ENCODE peak calls at places on chromosomes 16 and 17, in six cellular contexts. T, F, G, Y, D and B are unnamed samples.

GRCh38 chr16:68332411-68333121 is 21.7 kb downstream of the PRMT7 start:
- DNase-seq in T (no peak), D (no peak), G (no peak), F (no peak), Y (no peak), B (no peak)

GRCh38 chr17:58531661-58532554 is 17.5 kb upstream of the MTMR4 start:
- DNase-seq in F (peak; percentile 53), T (no peak), G (peak; percentile 46), D (peak; percentile 83), Y (peak; percentile 42), B (no peak)

GRCh38 chr17:14515015-14515414 is 214.1 kb downstream of the HS3ST3B1 start:
- DNase-seq in F (no peak), T (no peak), G (no peak), D (no peak), Y (no peak), B (no peak)

GRCh38 chr16:56625943-56626654 is 518 bp downstream of the MT1E start:
- DNase-seq in Y (no peak), D (no peak), T (no peak), G (no peak), F (peak; percentile 31), B (no peak)

GRCh38 chr17:40284085-40284713 is 3.5 kb upstream of the CDC6 start:
- DNase-seq in D (no peak), Y (no peak), T (no peak), G (no peak), F (peak; percentile 97), B (peak; percentile 49)

GRCh38 chr16:75309899-75310430 is 58.5 kb upstream of the BCAR1 start:
- DNase-seq in Y (no peak), D (no peak), G (no peak), T (no peak), F (no peak), B (no peak)

GRCh38 chr17:29570521-29570920 is 2.0 kb downstream of the TP53I13 start:
- DNase-seq in G (no peak), Y (no peak), D (no peak), T (no peak), F (no peak), B (no peak)

GRCh38 chr17:73335591-73336503 is 24.0 kb upstream of the CDC42EP4 start:
- DNase-seq in D (no peak), G (no peak), Y (no peak), T (no peak), F (peak; percentile 93), B (no peak)

GRCh38 chr16:14448874-14449273 is 181.2 kb downstream of the PARN start:
- DNase-seq in Y (no peak), F (no peak), D (no peak), T (no peak), G (no peak), B (no peak)

GRCh38 chr17:2955931-2956582 is 107.3 kb downstream of the OR1D5 start:
- DNase-seq in G (no peak), Y (no peak), F (no peak), T (no peak), D (no peak), B (no peak)

GRCh38 chr17:2958706-2959222 is 104.6 kb downstream of the OR1D5 start:
- DNase-seq in Y (no peak), F (no peak), D (no peak), G (no peak), T (no peak), B (no peak)

GRCh38 chr17:2954898-2955445 is 108.4 kb downstream of the OR1D5 start:
- DNase-seq in G (no peak), T (peak; percentile 67), D (no peak), F (peak; percentile 98), Y (no peak), B (peak; percentile 88)

GRCh38 chr17:2959371-2960130 is 103.9 kb downstream of the OR1D5 start:
- DNase-seq in F (no peak), D (no peak), T (no peak), G (no peak), Y (no peak), B (no peak)

DNA sequence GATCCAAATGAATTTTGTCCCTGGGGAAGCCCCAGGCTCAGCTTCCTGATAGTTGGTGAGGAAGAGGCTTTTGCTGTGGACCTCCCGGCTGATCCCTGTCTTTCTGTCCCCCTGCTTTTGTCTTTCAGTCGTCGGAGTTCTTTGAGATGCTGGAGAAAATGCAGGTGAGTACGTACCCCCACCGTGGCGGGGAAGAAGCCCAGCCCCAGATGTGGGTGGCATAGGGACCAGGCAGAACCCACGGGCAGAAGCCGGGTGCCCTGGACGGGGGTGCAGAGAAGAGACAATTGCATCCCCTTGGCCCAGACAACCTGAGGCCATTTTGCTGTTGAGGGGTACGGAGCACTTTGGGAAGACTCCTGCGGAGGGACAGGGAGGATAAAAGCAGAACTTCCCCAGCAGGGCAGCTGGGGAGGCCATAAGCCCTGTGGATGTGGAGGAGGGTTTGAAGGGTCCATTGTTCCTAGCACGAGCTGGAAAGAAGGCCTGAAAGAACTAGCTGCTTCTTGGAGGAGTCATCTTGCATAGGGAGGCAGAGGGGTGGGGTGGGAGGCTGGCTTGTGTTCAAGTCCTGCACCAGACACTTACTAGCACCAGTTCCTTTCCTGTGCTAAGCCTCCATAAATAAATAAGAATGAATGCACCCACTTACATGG is 105.6 kb downstream of the OR1D5 start:
- DNase-seq in G (no peak), T (no peak), Y (no peak), D (no peak), F (no peak), B (no peak)
- TF ChIP-seq CTCF in G (no peak), T (no peak), Y (no peak), D (no peak), F (no peak), B (no peak)

GRCh38 chr17:47717845-47718621 is 15.0 kb upstream of the TBX21 start:
- DNase-seq in F (no peak), T (no peak), D (no peak), G (no peak), Y (no peak), B (no peak)

GRCh38 chr17:47715669-47716325 is 17.2 kb upstream of the TBX21 start:
- DNase-seq in D (no peak), G (no peak), Y (no peak), T (no peak), F (no peak), B (no peak)

GRCh38 chr17:47718634-47719405 is 14.2 kb upstream of the TBX21 start:
- DNase-seq in T (no peak), F (no peak), Y (no peak), D (no peak), G (no peak), B (no peak)

GRCh38 chr17:47716381-47716780 is 16.7 kb upstream of the TBX21 start:
- DNase-seq in Y (no peak), F (no peak), D (no peak), G (no peak), T (no peak), B (no peak)

DNA sequence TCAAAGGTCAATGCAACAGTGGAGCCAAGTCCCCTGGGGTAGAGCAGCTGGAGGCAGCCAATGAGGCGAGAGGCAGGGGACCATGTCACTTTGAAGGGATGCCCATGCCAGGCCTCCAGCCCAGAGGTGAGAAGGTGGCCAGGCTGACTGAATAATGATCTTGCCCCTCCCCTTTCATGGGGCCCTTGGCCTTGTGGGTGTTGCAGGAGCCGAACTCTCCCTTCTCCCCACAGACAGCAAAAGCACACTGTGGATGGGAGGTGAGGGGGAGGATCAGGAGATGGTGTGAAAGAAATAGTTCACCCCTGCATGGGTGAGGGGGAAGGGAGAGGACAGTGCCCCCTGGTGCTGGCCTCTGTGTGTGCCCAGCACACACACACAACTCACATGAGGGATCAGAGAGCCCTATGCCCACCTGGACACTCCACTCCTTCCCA is 15.8 kb upstream of the TBX21 start:
- DNase-seq in D (no peak), G (no peak), T (no peak), F (no peak), Y (no peak), B (no peak)
- TF ChIP-seq CTCF in D (peak; percentile 51), G (no peak), T (peak; percentile 42), F (no peak), Y (peak; percentile 28), B (peak; percentile 30)

DNA sequence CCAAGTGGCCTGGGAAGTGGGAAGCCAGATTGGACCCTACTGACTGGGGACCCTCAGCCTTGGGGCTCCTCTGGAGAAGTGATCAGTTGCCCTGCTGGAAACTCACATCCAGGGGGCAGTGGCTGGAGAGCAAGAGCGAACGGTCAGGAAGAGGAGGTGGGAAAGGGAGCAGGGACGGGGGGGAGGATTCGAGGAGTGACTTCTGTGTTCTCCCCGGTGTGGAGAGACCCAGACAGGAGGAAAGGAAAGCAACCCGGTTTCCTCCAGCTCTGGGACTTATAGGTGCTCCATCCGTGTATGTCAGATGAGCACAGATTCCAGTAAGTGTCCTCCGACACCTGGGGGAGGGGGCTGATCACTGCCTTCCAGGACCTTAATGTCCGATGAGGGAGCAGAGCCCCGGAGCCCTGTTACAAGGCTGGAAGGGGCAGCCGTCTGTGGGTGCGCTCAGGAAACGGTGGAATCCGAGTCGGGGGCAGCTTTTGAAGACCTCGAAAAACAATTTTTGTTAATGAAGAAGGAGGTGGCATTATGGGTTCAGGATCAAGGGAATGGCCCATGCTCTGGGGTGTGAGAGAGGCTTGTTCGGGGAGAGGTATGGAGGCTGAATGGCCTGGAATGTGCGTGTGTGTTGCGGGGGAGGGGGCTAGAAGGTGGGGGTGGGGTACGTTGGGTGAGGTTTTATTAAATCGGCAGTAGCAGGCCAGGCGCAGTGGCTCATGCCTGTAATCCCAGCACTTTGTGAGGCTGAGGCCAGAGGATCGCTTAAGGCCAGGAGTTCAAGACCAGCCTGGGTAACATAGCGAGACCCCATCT is 34.8 kb upstream of the NDRG4 start:
- DNase-seq in D (no peak), T (no peak), Y (no peak), G (no peak), F (no peak), B (no peak)
- TF ChIP-seq CTCF in D (no peak), T (no peak), Y (peak; percentile 41), G (no peak), F (no peak), B (no peak)

GRCh38 chr16:4137438-4137837 is 21.2 kb upstream of the ADCY9 start:
- DNase-seq in G (no peak), T (no peak), Y (no peak), F (no peak), D (no peak), B (no peak)

GRCh38 chr16:4133897-4134372 is 17.7 kb upstream of the ADCY9 start:
- DNase-seq in D (no peak), T (no peak), F (no peak), Y (no peak), G (no peak), B (no peak)

GRCh38 chr16:4135537-4135936 is 19.3 kb upstream of the ADCY9 start:
- DNase-seq in Y (no peak), G (no peak), D (no peak), F (no peak), T (no peak), B (no peak)

GRCh38 chr16:4134434-4134833 is 18.2 kb upstream of the ADCY9 start:
- DNase-seq in G (no peak), D (no peak), T (no peak), F (no peak), Y (no peak), B (no peak)

GRCh38 chr16:4136229-4136813 is 20.1 kb upstream of the ADCY9 start:
- DNase-seq in T (no peak), D (no peak), G (no peak), Y (peak; percentile 14), F (peak; percentile 90), B (no peak)
- TF ChIP-seq CTCF in T (no peak), D (no peak), G (no peak), Y (peak; percentile 22), F (peak; percentile 50), B (no peak)

GRCh38 chr17:76681222-76682137 is 29.3 kb downstream of the MXRA7 start:
- DNase-seq in G (peak; percentile 56), T (no peak), F (peak; percentile 73), D (peak; percentile 82), Y (peak; percentile 68), B (peak; percentile 49)
- TF ChIP-seq CTCF in G (peak; percentile 77), T (peak; percentile 86), F (peak; percentile 85), D (peak; percentile 72), Y (peak; percentile 75), B (peak; percentile 84)